ENCODE peak calls at places on chromosomes 7 and 10, in ten cellular contexts. H, Z, B, C, Q, U, K, P, I and N are unnamed samples.

GRCh38 chr7:48154792-48155413 is 16.4 kb upstream of the ABCA13 start:
- DNase-seq in P (peak), K (no peak), Q (no peak), H (no peak), B (peak), C (peak), Z (no peak), I (no peak), U (peak), N (peak)

GRCh38 chr10:21427804-21428481 is 97.5 kb downstream of the SKIDA1 start:
- DNase-seq in Z (no peak), H (peak), P (no peak), C (peak), I (peak), Q (no peak), U (no peak), K (no peak), B (peak), N (no peak)

GRCh38 chr10:16640153-16640552 is 118.5 kb upstream of the C1QL3 start:
- DNase-seq in P (no peak), Z (no peak), U (no peak), C (no peak), B (no peak), K (no peak), I (no peak), H (no peak), Q (no peak), N (no peak)

GRCh38 chr7:74612015-74612829 is 45.3 kb upstream of the GTF2I start:
- DNase-seq in H (no peak), Q (no peak), K (no peak), P (peak), B (peak), I (no peak), C (no peak), Z (no peak), U (no peak), N (no peak)

GRCh38 chr7:1758859-1759521 is 88.9 kb downstream of the ELFN1 start:
- DNase-seq in I (no peak), Z (no peak), U (no peak), C (no peak), H (no peak), P (no peak), B (no peak), Q (no peak), K (no peak), N (no peak)

GRCh38 chr10:93152136-93152535 is 78.4 kb downstream of the CYP26A1 start:
- DNase-seq in I (no peak), K (no peak), Z (no peak), B (peak), C (no peak), U (no peak), H (peak), P (no peak), Q (no peak), N (no peak)

GRCh38 chr7:155792315-155792960 is 19.8 kb downstream of the SHH start:
- DNase-seq in U (no peak), P (no peak), I (no peak), K (no peak), C (no peak), H (no peak), Z (no peak), B (no peak), Q (no peak), N (no peak)

GRCh38 chr7:147197006-147197405 is 1080.4 kb downstream of the CNTNAP2 start:
- DNase-seq in C (no peak), Z (no peak), P (no peak), H (no peak), B (peak), K (no peak), Q (no peak), U (no peak), I (no peak), N (no peak)

GRCh38 chr10:6364893-6365292 is 162.2 kb downstream of the PFKFB3 start:
- DNase-seq in Z (no peak), I (no peak), Q (no peak), H (no peak), P (no peak), U (no peak), C (no peak), K (no peak), B (peak), N (no peak)

GRCh38 chr7:95396136-95397032 is at the start of gene PON3:
- DNase-seq in U (peak), Z (peak), K (no peak), Q (no peak), P (peak), I (peak), B (no peak), H (no peak), C (peak), N (no peak)

GRCh38 chr7:66928388-66928787 is 7.4 kb downstream of the TMEM248 start:
- DNase-seq in P (peak), H (no peak), U (no peak), K (no peak), Q (no peak), Z (no peak), C (no peak), I (no peak), B (peak), N (no peak)

GRCh38 chr10:70940834-70941568 is 52.6 kb upstream of the PCBD1 start:
- DNase-seq in B (peak), P (peak), H (no peak), U (no peak), C (no peak), Q (no peak), I (no peak), K (no peak), Z (no peak), N (no peak)

GRCh38 chr10:47383254-47384147 is 592 bp downstream of the ZNF488 start:
- DNase-seq in P (no peak), U (peak), K (no peak), Z (no peak), C (no peak), I (no peak), H (no peak), Q (no peak), B (no peak), N (no peak)

GRCh38 chr10:132570771-132571564 is 33.4 kb downstream of the INPP5A start:
- DNase-seq in I (peak), B (no peak), K (no peak), C (peak), H (no peak), Q (no peak), U (no peak), P (no peak), Z (peak), N (no peak)

GRCh38 chr7:897771-898376 is 21.5 kb downstream of the GET4 start:
- DNase-seq in P (no peak), Z (no peak), I (no peak), C (no peak), H (peak), B (no peak), Q (no peak), U (no peak), K (no peak), N (no peak)

GRCh38 chr7:157140118-157140905 is 1.6 kb downstream of the UBE3C start:
- DNase-seq in P (no peak), Q (no peak), K (no peak), H (no peak), C (no peak), Z (no peak), B (no peak), U (no peak), I (no peak), N (no peak)

GRCh38 chr10:30583778-30584415 is 45.7 kb downstream of the LYZL2 start:
- DNase-seq in B (peak), P (peak), Z (no peak), Q (peak), H (peak), K (peak), I (peak), U (peak), C (peak), N (peak)

GRCh38 chr7:66952343-66953043 is 31.5 kb downstream of the TMEM248 start:
- DNase-seq in K (no peak), Q (no peak), C (no peak), I (no peak), H (peak), Z (no peak), P (no peak), B (peak), U (no peak), N (no peak)

GRCh38 chr7:75687246-75688088 is 51.3 kb downstream of the HIP1 start:
- DNase-seq in C (no peak), B (no peak), P (no peak), I (no peak), Z (no peak), H (no peak), K (no peak), U (no peak), Q (no peak), N (no peak)

GRCh38 chr10:130510755-130511154 is 374.6 kb downstream of the GLRX3 start:
- DNase-seq in Q (no peak), I (no peak), B (no peak), Z (no peak), U (no peak), C (no peak), P (no peak), H (no peak), K (peak), N (no peak)

GRCh38 chr7:22781230-22781711 is 41.4 kb downstream of the TOMM7 start:
- DNase-seq in I (no peak), Q (peak), K (no peak), C (no peak), U (no peak), B (peak), Z (no peak), H (no peak), P (no peak), N (no peak)

GRCh38 chr10:123606006-123606405 is 60.1 kb upstream of the GPR26 start:
- DNase-seq in K (peak), I (no peak), U (no peak), Q (no peak), P (no peak), B (no peak), Z (no peak), C (no peak), H (no peak), N (no peak)

GRCh38 chr7:116984917-116985316 is 31.6 kb downstream of the ST7 start:
- DNase-seq in C (no peak), P (no peak), H (no peak), U (no peak), I (no peak), Z (no peak), B (peak), Q (no peak), K (no peak), N (no peak)

GRCh38 chr7:18495412-18496335 is at the start of gene HDAC9:
- DNase-seq in Q (no peak), C (peak), K (no peak), I (peak), P (no peak), Z (peak), B (peak), U (no peak), H (no peak), N (peak)

GRCh38 chr10:101031796-101032636 is 982 bp downstream of the SFXN3 start:
- DNase-seq in I (peak), Z (peak), Q (no peak), H (no peak), C (no peak), U (peak), B (peak), P (peak), K (peak), N (peak)

GRCh38 chr7:77426052-77426404 is 9.9 kb upstream of the GSAP start:
- DNase-seq in K (no peak), C (peak), P (no peak), I (no peak), U (no peak), Q (no peak), B (peak), Z (no peak), H (no peak), N (no peak)

GRCh38 chr7:70805360-70805759 is 326.6 kb upstream of the GALNT17 start:
- DNase-seq in B (no peak), H (no peak), Q (no peak), C (no peak), Z (no peak), K (no peak), U (no peak), P (no peak), I (peak), N (no peak)

GRCh38 chr10:132684164-132684891 is 101.6 kb downstream of the NKX6-2 start:
- DNase-seq in B (peak), P (peak), U (no peak), C (no peak), Z (no peak), K (no peak), H (no peak), I (no peak), Q (no peak), N (no peak)

GRCh38 chr7:1244701-1245526 is 12.2 kb downstream of the UNCX start:
- DNase-seq in B (no peak), Q (no peak), H (no peak), I (no peak), C (no peak), K (no peak), U (no peak), P (no peak), Z (no peak), N (no peak)

GRCh38 chr10:63214586-63214985 is 81.5 kb downstream of the NRBF2 start:
- DNase-seq in B (no peak), C (no peak), U (no peak), Q (no peak), Z (no peak), P (no peak), I (no peak), H (no peak), K (no peak), N (no peak)

GRCh38 chr7:134903073-134903790 is 83.1 kb upstream of the AGBL3 start:
- DNase-seq in P (no peak), H (no peak), U (no peak), I (no peak), Z (no peak), B (no peak), C (no peak), Q (no peak), K (peak), N (no peak)

GRCh38 chr7:84025332-84025927 is 169.2 kb downstream of the SEMA3A start:
- DNase-seq in Z (no peak), Q (peak), I (no peak), C (no peak), K (no peak), P (no peak), U (no peak), H (peak), B (peak), N (peak)

GRCh38 chr7:108630002-108630401 is 60.3 kb downstream of the DNAJB9 start:
- DNase-seq in H (no peak), K (no peak), Z (no peak), U (no peak), C (no peak), P (no peak), Q (no peak), I (no peak), B (peak), N (no peak)

GRCh38 chr7:129332354-129333056 is 101.7 kb upstream of the STRIP2 start:
- DNase-seq in H (peak), U (no peak), P (no peak), B (peak), Z (no peak), K (no peak), Q (peak), C (no peak), I (no peak), N (no peak)

GRCh38 chr10:69451784-69452251 is 553 bp downstream of the TSPAN15 start:
- DNase-seq in B (no peak), C (no peak), K (no peak), U (no peak), H (no peak), P (peak), I (no peak), Q (no peak), Z (no peak), N (no peak)

GRCh38 chr7:141697211-141697871 is 4.6 kb downstream of the DENND11 start:
- DNase-seq in B (peak), Q (peak), U (no peak), P (no peak), K (no peak), C (no peak), I (no peak), Z (no peak), H (no peak), N (no peak)

GRCh38 chr10:112810651-112811215 is 139.3 kb upstream of the TCF7L2 start:
- DNase-seq in I (no peak), U (no peak), B (peak), C (no peak), K (no peak), P (no peak), H (no peak), Q (no peak), Z (no peak), N (no peak)

GRCh38 chr7:1377111-1377909 is 82.0 kb downstream of the MICALL2 start:
- DNase-seq in H (no peak), B (no peak), Z (no peak), U (no peak), P (no peak), I (no peak), K (no peak), C (no peak), Q (no peak), N (no peak)

GRCh38 chr7:36283711-36284130 is 105.9 kb upstream of the ANLN start:
- DNase-seq in Q (no peak), H (no peak), K (no peak), U (no peak), I (peak), C (peak), Z (peak), B (peak), P (no peak), N (no peak)

DNA sequence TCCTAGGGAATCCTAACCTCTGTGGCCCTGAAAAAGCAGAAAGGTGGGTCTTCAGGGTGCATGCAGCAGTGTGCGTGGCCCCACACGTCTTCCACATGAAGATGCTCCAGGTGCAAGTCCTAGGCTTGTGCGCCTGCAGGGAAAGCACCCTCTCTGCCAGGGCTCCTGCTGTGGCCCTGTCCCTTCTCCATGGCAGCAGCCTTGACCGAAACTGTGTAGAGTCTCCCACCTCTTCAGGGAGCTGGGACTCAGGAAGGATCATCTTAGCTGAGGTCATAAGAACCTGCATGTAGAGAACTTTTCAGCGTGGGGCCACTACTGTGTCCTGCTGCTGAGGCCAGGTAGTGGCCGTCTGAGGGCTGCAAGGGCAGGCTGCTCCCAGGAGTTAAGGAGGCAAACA is 6.3 kb upstream of the CSGALNACT2 start:
- DNase-seq in B (no peak), P (no peak), C (no peak), Z (no peak), U (no peak), Q (no peak), K (peak), H (no peak), I (no peak), N (no peak)
- TF ChIP-seq CTCF in B (no peak), P (no peak), C (no peak), Z (no peak), U (no peak), Q (no peak), K (no peak), H (no peak), I (no peak), N (no peak)

GRCh38 chr7:28411876-28412662 is at the start of gene CREB5:
- DNase-seq in Z (no peak), K (no peak), B (peak), Q (no peak), U (no peak), H (no peak), C (peak), I (no peak), P (no peak), N (no peak)
- TF ChIP-seq CTCF in Z (no peak), K (no peak), B (peak), Q (peak), U (no peak), H (no peak), C (peak), I (peak), P (no peak), N (peak)

GRCh38 chr7:133428876-133429275 is 176.0 kb downstream of the EXOC4 start:
- DNase-seq in H (no peak), K (no peak), C (no peak), U (no peak), Z (no peak), B (no peak), Q (no peak), I (no peak), P (no peak), N (no peak)

GRCh38 chr7:133431134-133431711 is 178.3 kb downstream of the EXOC4 start:
- DNase-seq in P (no peak), K (no peak), U (no peak), Q (no peak), H (no peak), B (no peak), C (no peak), I (no peak), Z (no peak), N (no peak)

GRCh38 chr7:133434246-133434865 is 181.5 kb downstream of the EXOC4 start:
- DNase-seq in P (no peak), Z (no peak), I (no peak), K (no peak), C (peak), B (peak), U (no peak), Q (no peak), H (no peak), N (no peak)

GRCh38 chr7:133433165-133433812 is 180.4 kb downstream of the EXOC4 start:
- DNase-seq in B (peak), K (no peak), Z (no peak), U (no peak), C (no peak), H (no peak), P (no peak), I (no peak), Q (no peak), N (no peak)

GRCh38 chr7:133429371-133429770 is 176.5 kb downstream of the EXOC4 start:
- DNase-seq in U (no peak), K (no peak), C (no peak), P (no peak), I (no peak), Z (no peak), B (peak), Q (no peak), H (no peak), N (no peak)
- TF ChIP-seq CTCF in U (no peak), K (no peak), C (no peak), P (no peak), I (no peak), Z (no peak), B (no peak), Q (no peak), H (no peak), N (no peak)

DNA sequence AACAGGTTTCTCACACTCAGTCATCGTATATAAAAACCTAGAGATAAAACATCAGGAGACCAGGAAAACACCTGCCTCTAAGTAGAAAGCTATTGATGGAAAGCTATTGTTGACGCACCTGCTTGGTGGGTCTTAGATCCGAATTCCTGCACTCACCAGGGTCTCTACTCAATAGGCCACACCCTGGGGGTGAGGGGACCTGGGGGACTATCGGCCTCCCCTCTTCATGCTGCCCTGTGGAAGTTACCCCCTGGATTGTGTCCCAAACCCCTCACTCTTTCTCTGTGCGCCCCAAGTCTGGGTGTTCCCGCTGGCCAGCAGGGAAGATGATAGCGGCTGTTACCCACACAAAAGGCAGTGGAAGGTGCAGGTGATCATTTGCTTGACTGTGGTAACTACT is 313.0 kb downstream of the WDR37 start:
- DNase-seq in B (no peak), K (peak), I (no peak), U (no peak), Z (no peak), H (no peak), Q (no peak), C (no peak), P (no peak), N (no peak)
- TF ChIP-seq CTCF in B (no peak), K (no peak), I (no peak), U (no peak), Z (no peak), H (no peak), Q (no peak), C (no peak), P (no peak), N (no peak)